ENCODE peak calls at places on chromosome 17, in seven cellular contexts. K is mucosa of gallbladder, J is iPS DF 19.7, V is HuH-7.5, I is GM03348, Z is heart right ventricle, X is WTC11. L is an unnamed sample.

GRCh38 chr17:41518789-41519449 is at the start of gene KRT15:
- DNase-seq in K (no peak), J (no peak), V (no peak), I (no peak), Z (no peak), X (no peak), L (no peak)

GRCh38 chr17:78053777-78054468 is 74.6 kb downstream of the TMC6 start:
- DNase-seq in K (no peak), J (no peak), V (no peak), I (no peak), Z (no peak), X (no peak), L (no peak)

GRCh38 chr17:18970582-18971480 is 18.9 kb downstream of the SLC5A10 start:
- DNase-seq in K (no peak), J (no peak), V (no peak), I (no peak), Z (no peak), X (no peak), L (no peak)

GRCh38 chr17:81332949-81333570 is 38.0 kb upstream of the SLC38A10 start:
- DNase-seq in K (no peak), J (no peak), V (no peak), I (no peak), Z (no peak), X (no peak), L (no peak)

GRCh38 chr17:35666967-35667552 is 64.4 kb upstream of the RASL10B start:
- DNase-seq in K (no peak), J (no peak), V (no peak), I (peak), Z (no peak), X (no peak), L (no peak)

GRCh38 chr17:57945999-57946797 is 9.0 kb downstream of the CUEDC1 start:
- DNase-seq in K (no peak), J (no peak), V (no peak), I (peak), Z (no peak), X (no peak), L (no peak)

GRCh38 chr17:77666881-77667395 is 291.6 kb upstream of the TNRC6C start:
- DNase-seq in K (no peak), J (no peak), V (no peak), I (no peak), Z (no peak), X (no peak), L (no peak)

GRCh38 chr17:13957636-13958035 is 111.7 kb upstream of the COX10 start:
- DNase-seq in K (no peak), J (no peak), V (no peak), I (peak), Z (no peak), X (no peak), L (no peak)

GRCh38 chr17:2419526-2419925 is 18.7 kb upstream of the MNT start:
- DNase-seq in K (no peak), J (no peak), V (no peak), I (no peak), Z (no peak), X (no peak), L (no peak)

GRCh38 chr17:73389411-73389810 is 77.6 kb upstream of the CDC42EP4 start:
- DNase-seq in K (no peak), J (no peak), V (no peak), I (no peak), Z (no peak), X (no peak), L (no peak)

GRCh38 chr17:63151981-63152523 is 186.0 kb downstream of the TANC2 start:
- DNase-seq in K (no peak), J (no peak), V (no peak), I (no peak), Z (no peak), X (no peak), L (peak)

GRCh38 chr17:6823011-6823442 is 8.5 kb downstream of the TEKT1 start:
- DNase-seq in K (no peak), J (no peak), V (no peak), I (peak), Z (no peak), X (no peak), L (no peak)

GRCh38 chr17:5468075-5468473 is 708 bp downstream of the DHX33 start:
- DNase-seq in K (no peak), J (no peak), V (no peak), I (no peak), Z (no peak), X (no peak), L (no peak)

GRCh38 chr17:17416007-17416399 is 60.8 kb upstream of the MED9 start:
- DNase-seq in K (no peak), J (peak), V (no peak), I (peak), Z (no peak), X (peak), L (peak)

GRCh38 chr17:28478940-28479615 is 5.6 kb downstream of the SLC13A2 start:
- DNase-seq in K (no peak), J (no peak), V (no peak), I (no peak), Z (no peak), X (no peak), L (no peak)

GRCh38 chr17:45241315-45242011 is 19.8 kb downstream of the FMNL1 start:
- DNase-seq in K (no peak), J (no peak), V (no peak), I (no peak), Z (no peak), X (peak), L (no peak)